ENCODE peak calls at places on chromosomes 16 and 17, in seven cellular contexts. K, I, B, O, A, S and T are unnamed samples.

GRCh38 chr17:11628374-11628773 is 30.1 kb downstream of the DNAH9 start:
- DNase-seq in I (peak), A (no peak), K (no peak), S (no peak), O (no peak), B (no peak), T (no peak)

GRCh38 chr16:83305092-83305491 is 502.7 kb upstream of the HSBP1 start:
- DNase-seq in K (peak), I (no peak), A (no peak), B (no peak), S (no peak), O (no peak), T (peak)

GRCh38 chr16:79981814-79982213 is 381.3 kb upstream of the MAF start:
- DNase-seq in K (no peak), O (no peak), A (no peak), S (no peak), I (no peak), B (no peak), T (no peak)

GRCh38 chr17:43874293-43874692 is 27.3 kb downstream of the CD300LG start:
- DNase-seq in S (peak), K (no peak), I (no peak), B (no peak), A (no peak), O (no peak), T (no peak)

GRCh38 chr16:66375451-66375850 is 9.0 kb downstream of the CDH5 start:
- DNase-seq in S (peak), A (no peak), O (no peak), B (no peak), I (no peak), K (no peak), T (no peak)

GRCh38 chr16:4505356-4506153 is 29.4 kb downstream of the HMOX2 start:
- DNase-seq in O (no peak), S (no peak), B (no peak), K (no peak), I (no peak), A (no peak), T (no peak)

GRCh38 chr17:80781851-80782277 is 209.8 kb upstream of the CHMP6 start:
- DNase-seq in I (peak), O (no peak), A (no peak), S (no peak), B (no peak), K (no peak), T (no peak)

GRCh38 chr16:53714080-53715050 is 10.4 kb downstream of the FTO start:
- DNase-seq in I (no peak), O (peak), B (no peak), S (no peak), K (no peak), A (no peak), T (no peak)

GRCh38 chr16:10098991-10099390 is 83.2 kb downstream of the GRIN2A start:
- DNase-seq in I (no peak), S (no peak), B (no peak), A (no peak), O (no peak), K (no peak), T (no peak)

GRCh38 chr16:54867302-54867832 is 63.3 kb upstream of the IRX5 start:
- DNase-seq in A (no peak), B (no peak), O (no peak), I (no peak), K (no peak), S (no peak), T (no peak)

GRCh38 chr17:55462711-55463110 is 41.1 kb upstream of the MMD start:
- DNase-seq in K (no peak), I (no peak), A (no peak), B (no peak), S (no peak), O (no peak), T (no peak)

GRCh38 chr17:30091166-30091670 is 25.4 kb upstream of the NSRP1 start:
- DNase-seq in S (no peak), K (no peak), B (no peak), O (no peak), A (no peak), I (no peak), T (no peak)

GRCh38 chr17:33200587-33200986 is 92.5 kb downstream of the ASIC2 start:
- DNase-seq in I (peak), A (no peak), S (no peak), O (peak), K (peak), B (no peak), T (no peak)

GRCh38 chr17:51006601-51007000 is 114.1 kb downstream of the SPAG9 start:
- DNase-seq in B (peak), O (no peak), I (no peak), K (peak), A (no peak), S (no peak), T (peak)

GRCh38 chr16:29877266-29877961 is 14.4 kb upstream of the CDIPT start:
- DNase-seq in S (no peak), I (peak), O (peak), B (peak), K (peak), A (peak), T (peak)

GRCh38 chr17:43043306-43043705 is 18.3 kb downstream of the RND2 start:
- DNase-seq in I (no peak), B (no peak), S (no peak), O (no peak), K (peak), A (no peak), T (no peak)

GRCh38 chr17:43456661-43457361 is 27.0 kb upstream of the DHX8 start:
- DNase-seq in O (no peak), I (no peak), A (no peak), B (no peak), K (peak), S (no peak), T (peak)

GRCh38 chr16:31117384-31118222 is at the start of gene KAT8:
- DNase-seq in O (peak), K (peak), B (peak), I (peak), A (peak), S (peak), T (peak)

GRCh38 chr16:65336169-65336568 is 214.3 kb upstream of the CDH11 start:
- DNase-seq in O (no peak), K (peak), S (peak), A (no peak), I (no peak), B (no peak), T (no peak)

GRCh38 chr16:71882505-71883192 is 1.3 kb downstream of the ZNF821 start:
- DNase-seq in I (peak), B (peak), S (peak), A (no peak), K (peak), O (peak), T (peak)

GRCh38 chr17:81387235-81388060 is 7.8 kb upstream of the BAHCC1 start:
- DNase-seq in S (no peak), O (peak), I (no peak), A (no peak), K (peak), B (no peak), T (peak)

GRCh38 chr16:79181419-79181818 is 419.1 kb downstream of the MAF start:
- DNase-seq in A (no peak), I (no peak), B (no peak), O (no peak), S (no peak), K (no peak), T (peak)

GRCh38 chr16:1160773-1161348 is 8.0 kb downstream of the CACNA1H start:
- DNase-seq in S (no peak), B (no peak), I (no peak), A (no peak), O (no peak), K (no peak), T (no peak)

GRCh38 chr17:2695961-2696760 is 15.4 kb downstream of the CLUH start:
- DNase-seq in I (no peak), A (no peak), O (no peak), B (no peak), K (no peak), S (no peak), T (no peak)

GRCh38 chr16:84913315-84913714 is 93.5 kb downstream of the CRISPLD2 start:
- DNase-seq in B (no peak), A (no peak), S (no peak), K (no peak), O (no peak), I (no peak), T (no peak)

GRCh38 chr17:65334391-65334790 is 197.2 kb downstream of the RGS9 start:
- DNase-seq in S (no peak), I (no peak), B (no peak), O (no peak), A (no peak), K (no peak), T (no peak)

GRCh38 chr17:74464730-74465377 is 1.6 kb upstream of the CD300A start:
- DNase-seq in A (no peak), K (no peak), I (peak), S (no peak), O (no peak), B (no peak), T (no peak)

GRCh38 chr17:8803531-8804416 is 4.6 kb upstream of the MFSD6L start:
- DNase-seq in S (no peak), B (no peak), I (peak), O (peak), A (no peak), K (no peak), T (no peak)

GRCh38 chr17:42408076-42408475 is 15.0 kb downstream of the CAVIN1 start:
- DNase-seq in S (no peak), K (no peak), A (no peak), B (no peak), I (peak), O (no peak), T (no peak)

GRCh38 chr16:58459344-58460218 is 40.4 kb upstream of the NDRG4 start:
- DNase-seq in S (peak), O (no peak), I (no peak), B (no peak), K (peak), A (no peak), T (peak)

GRCh38 chr17:35588196-35588920 is 1.2 kb downstream of the AP2B1 start:
- DNase-seq in A (no peak), I (no peak), K (peak), S (peak), O (peak), B (no peak), T (peak)

GRCh38 chr17:28519236-28519635 is 13.1 kb downstream of the FOXN1 start:
- DNase-seq in B (no peak), K (no peak), S (no peak), I (no peak), A (no peak), O (no peak), T (no peak)

GRCh38 chr16:71230122-71230845 is at the start of gene HYDIN:
- DNase-seq in O (peak), K (peak), A (peak), S (peak), I (peak), B (peak), T (peak)

GRCh38 chr16:20997147-20997546 is 96.6 kb downstream of the LYRM1 start:
- DNase-seq in K (no peak), A (no peak), B (no peak), O (no peak), S (no peak), I (no peak), T (no peak)
- H3K4ac ChIP-seq in K (no peak), A (no peak), B (no peak), O (no peak), S (no peak), I (no peak), T (no peak)

DNA sequence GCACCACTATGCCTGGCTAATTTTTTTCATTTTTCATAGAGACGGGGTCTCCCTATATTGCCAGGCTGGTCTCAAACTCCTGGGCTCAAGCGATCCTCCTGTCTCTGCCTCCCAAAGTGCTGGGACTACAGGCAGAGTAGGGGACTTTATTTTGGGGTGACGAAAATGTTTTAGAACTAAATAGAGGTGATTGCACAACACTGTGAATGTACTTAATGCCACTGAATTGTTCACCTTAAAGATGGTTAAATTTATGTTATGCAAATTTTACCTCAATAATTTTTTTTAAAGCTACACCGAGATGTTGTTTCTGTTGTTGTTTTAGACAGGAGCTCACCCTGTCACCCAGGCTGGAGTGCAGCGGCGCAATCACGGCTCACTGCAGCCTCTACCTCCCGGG is 111.9 kb upstream of the SEC14L1 start:
- DNase-seq in B (no peak), O (no peak), A (no peak), S (no peak), I (no peak), K (no peak), T (no peak)
- H3K4ac ChIP-seq in B (no peak), O (no peak), A (no peak), S (no peak), I (no peak), K (no peak), T (no peak)

DNA sequence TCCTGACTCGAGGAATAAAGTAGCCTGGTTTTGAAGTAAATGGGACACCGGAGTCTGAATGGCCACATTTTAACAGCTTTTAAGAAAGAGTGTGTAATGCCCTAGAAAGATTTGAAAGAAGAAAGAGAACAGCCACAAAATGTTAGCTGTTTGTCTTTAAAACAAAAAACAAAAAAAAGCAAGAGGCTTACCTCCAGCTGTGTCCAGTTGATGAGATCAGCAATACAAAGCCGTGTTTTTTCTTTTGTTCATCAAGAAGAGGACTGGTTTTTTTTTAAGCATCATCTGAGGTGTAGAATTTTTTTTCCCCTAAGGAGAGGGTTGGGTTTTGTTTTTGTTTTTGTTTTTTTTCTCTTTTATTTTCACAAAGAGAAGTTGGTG is 58.8 kb downstream of the NKD1 start:
- DNase-seq in A (no peak), S (no peak), O (no peak), K (no peak), I (no peak), B (no peak), T (no peak)
- H3K4ac ChIP-seq in A (no peak), S (no peak), O (no peak), K (no peak), I (no peak), B (no peak), T (no peak)

GRCh38 chr16:69240336-69240735 is 53.4 kb downstream of the SNTB2 start:
- DNase-seq in O (no peak), K (peak), A (no peak), S (no peak), B (no peak), I (no peak), T (peak)
- H3K4ac ChIP-seq in O (no peak), K (peak), A (no peak), S (no peak), B (no peak), I (no peak), T (no peak)

DNA sequence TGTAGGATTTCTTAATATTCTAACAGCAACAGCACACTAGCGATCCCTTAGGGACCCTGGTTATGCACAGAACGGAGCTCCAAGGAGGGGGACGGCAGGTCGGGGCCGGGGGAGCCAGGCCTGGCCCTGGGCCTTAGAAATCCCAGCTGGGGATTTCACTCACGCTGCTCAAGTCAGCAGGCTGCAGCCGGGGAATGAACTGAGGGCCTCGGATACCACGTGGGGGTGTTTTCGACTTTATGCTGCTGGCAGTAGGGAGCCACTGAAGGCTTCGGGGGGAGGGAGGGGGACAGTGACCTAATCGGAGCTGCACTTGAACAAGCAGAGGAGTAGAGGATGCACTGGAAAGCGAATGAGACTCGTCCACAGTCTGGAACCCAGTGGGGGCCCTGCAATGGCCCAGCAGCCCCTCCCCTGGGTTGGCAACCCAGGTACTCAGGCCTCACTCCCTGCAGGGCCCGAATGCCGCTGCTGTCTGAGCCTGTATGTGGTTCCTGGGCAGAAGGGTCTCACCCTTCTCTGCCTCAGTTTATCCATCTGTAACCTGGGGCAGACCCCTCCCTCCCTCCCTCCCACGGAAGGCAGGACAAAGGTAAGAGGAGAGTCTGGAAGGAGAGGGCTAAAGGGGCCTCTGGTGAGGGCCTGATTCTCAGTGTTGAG is 53.7 kb downstream of the RPH3AL start:
- DNase-seq in B (no peak), O (no peak), A (no peak), K (no peak), I (no peak), S (no peak), T (no peak)
- H3K4ac ChIP-seq in B (no peak), O (no peak), A (no peak), K (no peak), I (no peak), S (no peak), T (no peak)